ENCODE peak calls at places on chromosomes 6 and 20, in six cellular contexts. Q is stomach, K is endothelial cell of umbilical vein, D is heart right ventricle, R is sigmoid colon, P is testis. L is an unnamed sample. For H3K27me3, the result is how much of the 10 kb centered on the place peaks cover.

GRCh38 chr6:170251776-170252571 is 38.9 kb downstream of the DLL1 start:
- DNase-seq in Q (no peak), K (no peak), D (no peak), R (no peak), P (no peak), L (no peak)

GRCh38 chr6:315921-316752 is 23.9 kb downstream of the DUSP22 start:
- DNase-seq in Q (no peak), K (no peak), D (no peak), R (peak), P (no peak), L (no peak)

GRCh38 chr6:22636450-22636849 is 67.1 kb downstream of the HDGFL1 start:
- DNase-seq in Q (no peak), K (no peak), D (no peak), R (no peak), P (no peak), L (no peak)

GRCh38 chr20:6086868-6087267 is 33.0 kb upstream of the LRRN4 start:
- DNase-seq in Q (no peak), K (no peak), D (no peak), R (no peak), P (no peak), L (peak)

GRCh38 chr6:82924799-82925535 is 140.7 kb downstream of the UBE3D start:
- DNase-seq in Q (no peak), K (peak), D (no peak), R (no peak), P (no peak), L (peak)

GRCh38 chr6:144480518-144480917 is 195.4 kb downstream of the UTRN start:
- DNase-seq in Q (no peak), K (no peak), D (no peak), R (no peak), P (no peak), L (no peak)

GRCh38 chr20:41234546-41234945 is 83.0 kb downstream of the ZHX3 start:
- DNase-seq in Q (no peak), K (no peak), D (peak), R (no peak), P (no peak), L (no peak)

GRCh38 chr20:48787861-48788375 is 39.9 kb downstream of the PREX1 start:
- DNase-seq in Q (no peak), K (no peak), D (no peak), R (peak), P (no peak), L (peak)

GRCh38 chr20:50558483-50558925 is 48.3 kb downstream of the PTPN1 start:
- DNase-seq in Q (no peak), K (peak), D (no peak), R (no peak), P (no peak), L (peak)

GRCh38 chr6:85594197-85594930 is 706 bp upstream of the SNX14 start:
- DNase-seq in Q (no peak), K (peak), D (no peak), R (no peak), P (peak), L (peak)

GRCh38 chr6:29793796-29794195 is 33.8 kb upstream of the HLA-G start:
- DNase-seq in Q (no peak), K (no peak), D (no peak), R (no peak), P (no peak), L (no peak)

GRCh38 chr6:22323848-22324247 is 27.0 kb upstream of the PRL start:
- DNase-seq in Q (no peak), K (no peak), D (no peak), R (no peak), P (no peak), L (no peak)

GRCh38 chr6:89311853-89312531 is 3.1 kb downstream of the GABRR2 start:
- DNase-seq in Q (peak), K (peak), D (peak), R (peak), P (peak), L (peak)

GRCh38 chr6:126066068-126067048 is 80.0 kb downstream of the TRMT11 start:
- DNase-seq in Q (no peak), K (no peak), D (no peak), R (no peak), P (no peak), L (peak)

GRCh38 chr20:21513881-21514540 is at the start of gene NKX2-2:
- DNase-seq in Q (no peak), K (no peak), D (no peak), R (no peak), P (no peak), L (no peak)

GRCh38 chr6:131183427-131184095 is 48.3 kb downstream of the AKAP7 start:
- DNase-seq in Q (no peak), K (no peak), D (no peak), R (no peak), P (no peak), L (no peak)

GRCh38 chr6:150549007-150549406 is 50.7 kb upstream of the PLEKHG1 start:
- DNase-seq in Q (no peak), K (no peak), D (no peak), R (no peak), P (no peak), L (no peak)

GRCh38 chr6:75489025-75489424 is 4.6 kb downstream of the FILIP1 start:
- DNase-seq in Q (no peak), K (peak), D (no peak), R (no peak), P (no peak), L (no peak)
- H3K4me3 ChIP-seq in Q (no peak), K (no peak), D (peak), R (peak), P (no peak), L (no peak)

DNA sequence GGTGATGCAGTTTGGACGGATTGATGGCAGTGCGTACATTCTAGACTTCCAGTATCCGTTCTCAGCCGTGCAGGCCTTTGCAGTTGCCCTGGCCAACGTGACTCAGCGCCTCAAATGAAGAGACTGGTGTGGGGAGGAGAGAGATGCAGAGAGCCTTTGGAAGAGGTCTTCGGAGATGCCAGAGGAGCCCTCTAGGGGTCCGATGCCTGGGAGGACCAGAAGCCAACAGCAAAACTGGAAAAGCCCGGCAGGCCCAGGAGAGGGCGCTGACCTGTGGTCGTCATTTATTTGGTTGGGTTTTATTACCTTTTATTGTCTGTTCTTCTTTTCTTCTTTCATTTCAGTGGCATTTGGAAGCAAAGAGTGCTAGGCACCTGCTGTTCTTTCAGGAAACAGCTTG is 53.3 kb upstream of the TMEM181 start:
- DNase-seq in Q (no peak), K (peak), D (no peak), R (no peak), P (peak), L (no peak)
- TF ChIP-seq CTCF in Q (no peak), K (peak), D (no peak), R (no peak), P (peak), L (peak)

DNA sequence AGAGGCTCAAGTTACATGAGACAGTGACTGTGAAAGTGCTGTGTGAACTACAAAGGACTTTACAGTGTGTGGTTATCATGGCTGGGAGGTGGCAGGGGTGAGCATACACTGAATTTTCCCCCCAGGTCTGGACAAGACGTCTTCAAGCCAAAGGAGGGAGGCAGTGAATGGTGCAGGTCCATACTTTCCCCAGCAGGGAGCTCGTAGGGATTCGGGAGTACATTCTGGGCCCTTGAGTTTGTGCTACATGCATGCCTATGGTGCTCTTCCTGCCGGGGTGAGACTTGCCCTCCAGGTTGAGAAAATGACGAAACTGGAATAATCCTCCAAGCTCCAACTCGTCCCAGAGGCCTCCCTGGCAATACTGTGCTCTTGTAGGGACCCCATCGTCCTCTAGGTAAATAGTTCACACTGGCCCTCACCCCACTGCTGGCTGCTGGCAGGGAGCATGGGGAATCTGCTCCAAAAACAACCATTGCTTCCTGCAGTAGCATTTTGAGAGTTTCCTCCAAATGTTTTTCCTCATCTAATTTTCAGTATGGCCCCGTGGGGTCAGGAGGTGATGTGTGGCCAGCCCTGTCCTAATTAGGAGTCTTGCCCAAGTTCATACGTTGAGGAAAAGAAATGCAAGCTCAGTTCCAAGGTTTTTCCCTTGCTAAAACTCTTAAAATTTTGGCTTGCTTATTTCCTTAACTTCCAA is 57.6 kb downstream of the ZNF831 start:
- DNase-seq in Q (no peak), K (peak), D (peak), R (no peak), P (peak), L (peak)
- H3K27me3 ChIP-seq in Q (half or more), K (under half), D (under half), R (under half), P (under half), L (under half)

DNA sequence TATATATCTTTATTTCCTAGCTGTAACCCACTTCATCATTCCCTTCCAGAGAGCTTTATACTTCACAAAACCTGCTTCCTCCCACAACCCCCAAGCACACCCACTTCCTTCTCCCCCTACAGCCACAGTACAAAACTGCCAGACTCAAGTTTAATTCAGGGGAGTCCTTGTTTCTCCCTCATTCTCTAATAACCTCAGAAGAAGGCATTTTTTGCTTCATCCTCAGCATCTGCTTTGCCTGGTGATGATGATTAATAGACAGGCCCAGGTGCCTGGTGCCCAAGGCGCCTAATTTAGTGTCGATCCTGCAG is 414.3 kb downstream of the KIF16B start:
- DNase-seq in Q (no peak), K (no peak), D (no peak), R (no peak), P (no peak), L (no peak)
- H3K4me3 ChIP-seq in Q (no peak), K (no peak), D (no peak), R (no peak), P (no peak), L (no peak)

DNA sequence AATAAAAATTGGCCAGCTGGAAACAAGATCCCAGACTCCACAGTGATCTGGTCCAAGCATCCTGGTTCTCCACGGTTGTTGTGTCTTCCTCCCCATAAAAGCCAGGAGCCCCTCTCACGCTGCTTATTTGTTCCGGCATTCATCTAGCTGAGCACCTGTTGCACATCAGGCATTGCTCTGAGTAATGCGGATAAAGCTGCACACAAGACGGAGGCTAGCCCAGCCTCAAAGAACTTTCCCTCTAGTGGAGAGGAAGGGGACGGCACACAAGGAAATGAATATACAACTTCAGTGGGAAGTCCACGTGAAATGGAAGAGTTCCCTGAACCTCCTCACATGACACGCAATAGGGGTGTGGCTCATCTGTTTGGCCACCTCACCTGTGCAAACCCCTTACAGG is 30.3 kb upstream of the NXT1 start:
- DNase-seq in Q (no peak), K (peak), D (no peak), R (no peak), P (no peak), L (peak)
- TF ChIP-seq CTCF in Q (no peak), K (peak), D (no peak), R (no peak), P (no peak), L (peak)

GRCh38 chr20:2757001-2757400 is 43.4 kb downstream of the CPXM1 start:
- DNase-seq in Q (no peak), K (no peak), D (no peak), R (no peak), P (no peak), L (no peak)
- H3K27me3 ChIP-seq in Q (half or more), K (under half), D (half or more), R (under half), P (under half), L (under half)

DNA sequence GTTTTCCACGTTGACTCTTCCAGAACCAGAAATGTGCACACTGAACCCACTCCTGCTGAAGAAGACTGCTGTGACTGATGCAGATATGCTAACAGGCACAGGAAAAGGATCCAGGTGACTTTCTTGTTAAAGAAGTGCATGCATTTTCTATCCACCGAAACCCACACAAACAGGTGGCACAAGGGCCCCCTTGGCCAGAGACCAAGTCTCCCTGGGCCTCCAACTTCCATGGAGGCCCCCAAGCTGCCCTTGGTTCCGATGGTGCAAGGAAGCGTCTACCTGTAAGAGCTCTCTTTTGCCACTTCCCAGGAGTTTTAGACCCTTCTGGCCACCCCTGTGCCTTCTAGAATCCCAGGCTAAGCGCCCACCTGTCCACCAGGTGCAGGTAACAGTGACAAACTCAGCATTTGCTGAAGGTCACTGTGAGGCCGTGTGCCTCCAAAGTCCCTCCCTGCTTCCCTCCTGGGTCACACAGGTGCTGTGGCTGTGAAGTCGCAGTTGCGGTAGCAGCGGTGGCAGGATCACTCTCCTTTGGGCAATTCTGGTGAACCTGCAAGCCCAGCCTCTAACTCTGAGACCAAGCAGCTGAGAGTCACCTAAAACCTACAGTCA is 134.8 kb downstream of the PXDC1 start:
- DNase-seq in Q (no peak), K (no peak), D (no peak), R (no peak), P (no peak), L (no peak)
- H3K4me3 ChIP-seq in Q (no peak), K (no peak), D (no peak), R (no peak), P (no peak), L (no peak)

DNA sequence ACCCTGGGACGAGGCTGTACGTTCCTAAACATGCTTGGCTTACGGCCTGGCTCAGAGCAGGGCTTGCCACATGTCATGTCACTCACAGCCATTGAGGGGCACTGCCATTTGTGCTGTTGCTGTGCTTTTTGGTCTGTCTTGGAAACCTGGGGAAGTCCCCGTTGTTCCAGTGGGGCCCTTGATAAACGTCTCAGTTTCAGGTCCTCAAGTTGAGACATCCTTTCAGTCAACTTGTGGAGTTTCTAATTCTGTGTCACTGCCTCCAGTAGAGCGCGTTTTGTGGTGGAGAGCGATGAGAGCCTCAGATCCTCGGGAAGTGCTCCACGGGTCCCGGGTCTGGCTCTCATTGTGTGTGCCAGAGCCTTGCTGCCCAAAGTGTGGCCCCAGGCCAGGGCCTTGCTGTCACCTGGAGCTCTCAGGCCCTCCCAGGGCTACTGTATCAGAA is 43.0 kb upstream of the CCR6 start:
- DNase-seq in Q (no peak), K (no peak), D (no peak), R (no peak), P (no peak), L (no peak)
- TF ChIP-seq CTCF in Q (no peak), K (no peak), D (no peak), R (no peak), P (no peak), L (no peak)

L was measured in bronchial epithelial cell.